ENCODE peak calls at places on chromosomes 5 and 9, in four cellular contexts. Q is esophagus squamous epithelium, N is cardiac muscle cell, L is fibroblast of mammary gland. C is an unnamed sample.

GRCh38 chr5:174424219-174425053 is 299.9 kb upstream of the MSX2 start:
- DNase-seq in Q (no peak), N (peak), L (no peak), C (no peak)

GRCh38 chr5:91183743-91184142 is 199.4 kb downstream of the ARRDC3 start:
- DNase-seq in L (no peak), Q (no peak), N (no peak), C (no peak)

GRCh38 chr5:118577621-118578020 is 410.7 kb downstream of the DTWD2 start:
- DNase-seq in Q (no peak), N (no peak), L (no peak), C (no peak)

GRCh38 chr5:169905017-169905416 is 75.3 kb downstream of the INSYN2B start:
- DNase-seq in Q (no peak), N (no peak), L (no peak), C (no peak)

GRCh38 chr9:91948423-91949292 is 1.4 kb downstream of the ROR2 start:
- DNase-seq in L (peak), N (peak), Q (no peak), C (peak)

GRCh38 chr9:136567651-136568287 is 21.9 kb upstream of the NOTCH1 start:
- DNase-seq in Q (no peak), N (no peak), L (peak), C (peak)

GRCh38 chr9:84937086-84937670 is 267.6 kb downstream of the NTRK2 start:
- DNase-seq in N (no peak), L (no peak), Q (no peak), C (no peak)

GRCh38 chr5:174935854-174936474 is 211.6 kb downstream of the MSX2 start:
- DNase-seq in Q (no peak), L (peak), N (peak), C (peak)

GRCh38 chr9:5629312-5630037 is 568 bp downstream of the RIC1 start:
- DNase-seq in N (peak), L (peak), Q (no peak), C (peak)

GRCh38 chr9:25716220-25716872 is 38.1 kb upstream of the TUSC1 start:
- DNase-seq in Q (no peak), L (peak), N (peak), C (peak)

GRCh38 chr5:151086905-151087360 is 6.1 kb upstream of the TNIP1 start:
- DNase-seq in L (no peak), N (no peak), Q (no peak), C (no peak)

GRCh38 chr5:150202501-150202900 is 12.6 kb downstream of the SLC6A7 start:
- DNase-seq in N (no peak), Q (no peak), L (no peak), C (no peak)

GRCh38 chr9:91182429-91182828 is 179.3 kb downstream of the AUH start:
- DNase-seq in Q (no peak), L (peak), N (no peak), C (peak)

GRCh38 chr5:172173771-172174170 is 14.3 kb downstream of the STK10 start:
- DNase-seq in L (peak), Q (no peak), N (no peak), C (peak)

GRCh38 chr9:99749641-99750040 is 72.0 kb upstream of the NR4A3 start:
- DNase-seq in N (no peak), Q (no peak), L (no peak), C (no peak)

GRCh38 chr5:57650360-57651069 is 167.9 kb upstream of the ACTBL2 start:
- DNase-seq in Q (no peak), N (peak), L (peak), C (peak)

GRCh38 chr5:172881691-172882370 is 47.8 kb downstream of the ERGIC1 start:
- DNase-seq in N (no peak), Q (no peak), L (peak), C (peak)

GRCh38 chr9:77926314-77926959 is 105.2 kb downstream of the GNAQ start:
- DNase-seq in Q (no peak), L (peak), N (no peak), C (peak)

GRCh38 chr5:83711982-83712601 is 8.6 kb downstream of the HAPLN1 start:
- DNase-seq in N (peak), L (peak), Q (no peak), C (peak)

GRCh38 chr5:53825016-53825415 is 264.6 kb downstream of the NDUFS4 start:
- DNase-seq in N (peak), Q (no peak), L (no peak), C (no peak)

GRCh38 chr5:65262590-65263189 is 219.0 kb downstream of the ADAMTS6 start:
- DNase-seq in Q (no peak), N (peak), L (peak), C (peak)

GRCh38 chr5:65262094-65262493 is 219.6 kb downstream of the ADAMTS6 start:
- DNase-seq in Q (no peak), L (no peak), N (peak), C (no peak)

GRCh38 chr5:65263291-65263690 is 218.4 kb downstream of the ADAMTS6 start:
- DNase-seq in N (no peak), L (no peak), Q (no peak), C (peak)

GRCh38 chr5:65264420-65264819 is 217.3 kb downstream of the ADAMTS6 start:
- DNase-seq in N (no peak), Q (no peak), L (no peak), C (no peak)

DNA sequence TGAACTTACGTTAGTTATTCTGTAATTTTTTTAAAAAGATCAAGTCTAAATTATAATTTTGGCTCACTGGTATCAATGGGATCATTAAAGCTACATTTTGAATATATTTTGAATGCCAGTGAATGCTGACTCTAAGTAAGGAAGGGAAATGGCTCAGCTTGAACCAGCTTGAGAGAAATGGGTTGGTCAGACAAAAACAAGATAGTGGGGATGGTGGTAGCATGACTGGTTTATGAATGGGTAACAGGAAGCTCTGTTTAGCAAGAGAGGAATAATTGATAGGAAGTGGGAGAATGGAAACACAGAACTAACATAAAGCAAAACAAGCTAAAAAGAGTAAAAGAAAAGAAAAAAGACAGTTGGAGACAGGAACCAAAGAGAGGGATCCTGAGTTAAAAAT is 220.2 kb downstream of the ADAMTS6 start:
- DNase-seq in N (no peak), L (no peak), Q (no peak), C (peak)
- TF ChIP-seq CTCF in N (no peak), L (no peak), Q (no peak), C (no peak)

GRCh38 chr9:131676431-131676972 is 63.4 kb downstream of the RAPGEF1 start:
- DNase-seq in L (no peak), Q (no peak), N (no peak), C (no peak)
- H3K4me3 ChIP-seq in L (no peak), Q (no peak), N (no peak), C (no peak)

GRCh38 chr9:27353405-27354229 is 56.7 kb upstream of the EQTN start:
- DNase-seq in Q (no peak), L (no peak), N (no peak), C (no peak)
- TF ChIP-seq CTCF in Q (no peak), L (no peak), N (no peak), C (no peak)

DNA sequence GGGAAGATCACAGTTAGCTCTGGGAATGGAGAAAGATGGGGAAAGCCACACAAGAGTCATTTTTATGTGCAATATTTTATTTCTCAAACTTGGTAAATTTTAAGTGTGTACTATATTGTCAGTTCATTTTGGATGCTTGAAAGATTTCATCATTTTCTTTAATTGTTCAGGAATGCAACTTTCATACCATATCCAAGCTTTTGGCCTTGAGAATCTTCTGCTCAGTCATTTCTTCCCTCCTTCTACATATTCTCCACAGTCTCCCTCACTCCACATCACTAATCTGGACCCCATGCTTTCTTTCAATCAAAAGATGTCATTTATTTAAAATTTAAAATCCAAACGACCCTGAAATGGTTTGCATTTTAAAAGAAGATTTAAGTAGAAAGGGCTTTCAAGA is 135.4 kb downstream of the FAM114A2 start:
- DNase-seq in L (no peak), N (no peak), Q (no peak), C (no peak)
- H3K4me3 ChIP-seq in L (no peak), N (no peak), Q (no peak), C (no peak)

DNA sequence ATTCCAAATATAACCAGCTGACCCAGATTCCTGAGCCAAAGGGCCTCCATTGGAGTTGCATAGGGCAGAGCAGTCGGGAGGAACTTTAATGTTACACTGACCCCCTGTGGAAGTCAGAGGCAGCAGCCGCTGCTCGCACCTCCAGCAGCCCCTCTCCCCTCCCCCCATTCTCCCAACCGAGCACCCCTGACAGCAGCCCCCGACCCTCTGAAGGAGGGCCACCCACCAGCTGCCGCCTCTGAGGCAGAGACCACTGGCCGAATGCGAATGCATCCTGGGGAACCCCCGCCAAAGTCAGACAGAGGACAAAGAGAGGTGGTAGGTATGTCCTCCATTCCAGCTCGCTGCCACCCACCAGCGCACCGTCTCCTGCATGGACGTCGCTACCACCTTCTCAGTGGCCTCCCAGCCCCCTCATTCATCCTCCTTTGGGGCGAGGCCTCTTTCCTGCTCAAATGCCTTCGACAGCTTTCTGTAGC is 231.0 kb downstream of the CDK5RAP2 start:
- DNase-seq in Q (no peak), L (peak), N (peak), C (peak)
- TF ChIP-seq CTCF in Q (peak), L (peak), N (peak), C (peak)

DNA sequence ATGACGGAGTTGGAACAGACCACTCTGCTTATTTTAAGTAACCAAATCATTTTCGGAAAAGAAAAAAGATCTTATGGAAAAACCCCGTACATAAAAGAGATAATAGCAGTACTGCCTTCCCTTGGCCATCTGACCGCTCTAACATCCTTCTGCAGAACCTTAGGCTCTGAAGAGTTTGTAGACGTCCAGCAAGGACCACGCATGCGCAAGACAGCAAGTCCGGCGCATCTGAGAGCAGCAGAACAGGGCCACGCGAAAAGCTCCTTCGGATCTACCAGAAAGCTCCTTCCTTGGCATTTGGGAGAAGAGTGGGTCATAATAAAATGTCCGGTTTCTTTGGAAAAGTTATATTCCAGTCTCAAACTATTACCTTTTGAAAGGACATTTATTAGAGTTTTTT is 26.8 kb downstream of the PAX5 start:
- DNase-seq in L (no peak), N (no peak), Q (no peak), C (no peak)
- H3K4me3 ChIP-seq in L (no peak), N (no peak), Q (no peak), C (no peak)

GRCh38 chr5:102664946-102665345 is 90.2 kb upstream of the PAM start:
- DNase-seq in Q (no peak), N (no peak), L (no peak), C (no peak)

GRCh38 chr5:102668220-102668930 is 86.7 kb upstream of the PAM start:
- DNase-seq in L (no peak), Q (no peak), N (no peak), C (no peak)

GRCh38 chr5:102666164-102666951 is 88.7 kb upstream of the PAM start:
- DNase-seq in Q (no peak), N (no peak), L (peak), C (no peak)

DNA sequence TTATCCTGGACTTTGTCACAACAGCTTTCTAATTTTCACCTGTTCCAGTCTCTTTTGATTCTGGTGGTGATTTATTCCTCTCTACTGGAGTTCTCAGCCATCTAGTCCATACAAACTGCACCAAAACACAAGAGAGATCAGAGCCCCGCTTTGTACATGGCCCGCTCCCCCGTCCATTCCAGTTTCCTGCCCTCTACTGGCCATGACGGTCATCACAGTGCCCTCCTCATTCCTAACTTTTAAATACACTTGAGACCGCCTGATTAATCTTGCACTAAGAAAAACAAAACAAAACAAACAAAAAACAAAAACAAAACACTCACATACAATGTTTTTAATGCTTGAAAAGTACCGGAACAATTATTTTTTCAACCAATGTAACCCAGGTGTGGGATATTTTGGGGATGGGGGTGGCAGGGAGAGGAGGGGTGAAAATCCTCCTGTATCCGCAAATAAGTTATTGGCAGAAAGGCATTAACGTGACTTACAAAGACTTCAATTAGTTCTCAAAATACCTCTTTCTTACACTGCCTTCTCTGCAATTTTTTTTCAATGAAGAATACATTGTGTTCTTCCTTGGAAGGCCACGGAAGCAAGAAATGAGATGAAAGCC is 84.8 kb upstream of the PAM start:
- DNase-seq in N (peak), Q (no peak), L (peak), C (peak)
- TF ChIP-seq CTCF in N (peak), Q (peak), L (peak), C (peak)